ENCODE peak calls at places on chromosomes 2 and 18, in ten cellular contexts. One of them, this sample, is unnamed.

GRCh38 chr18:41391616-41392610 is 563.1 kb upstream of the PIK3C3 start:
- DNase-seq in BE2C: peak
- DNase-seq in AG04450: peak
- DNase-seq in Caco-2: peak
- DNase-seq in pancreas: peak
- DNase-seq in body of pancreas: peak
- DNase-seq in fibroblast of lung: peak
- DNase-seq in upper lobe of right lung: peak
- DNase-seq in left ventricle myocardium inferior: no peak
- DNase-seq in transverse colon: peak
- DNase-seq in this sample: no peak

GRCh38 chr18:34223893-34224422 is 755 bp downstream of the NOL4 start:
- DNase-seq in pancreas: no peak
- DNase-seq in AG04450: no peak
- DNase-seq in left ventricle myocardium inferior: no peak
- DNase-seq in upper lobe of right lung: no peak
- DNase-seq in transverse colon: no peak
- DNase-seq in fibroblast of lung: no peak
- DNase-seq in Caco-2: no peak
- DNase-seq in BE2C: no peak
- DNase-seq in body of pancreas: no peak
- DNase-seq in this sample: no peak

GRCh38 chr2:7060602-7061435 is 143.6 kb downstream of the RNF144A start:
- DNase-seq in AG04450: no peak
- DNase-seq in BE2C: no peak
- DNase-seq in transverse colon: no peak
- DNase-seq in left ventricle myocardium inferior: no peak
- DNase-seq in upper lobe of right lung: no peak
- DNase-seq in fibroblast of lung: no peak
- DNase-seq in body of pancreas: no peak
- DNase-seq in Caco-2: no peak
- DNase-seq in pancreas: no peak
- DNase-seq in this sample: no peak

GRCh38 chr18:51400721-51401120 is 203.2 kb upstream of the MEX3C start:
- DNase-seq in transverse colon: no peak
- DNase-seq in body of pancreas: no peak
- DNase-seq in BE2C: no peak
- DNase-seq in Caco-2: no peak
- DNase-seq in pancreas: no peak
- DNase-seq in left ventricle myocardium inferior: no peak
- DNase-seq in upper lobe of right lung: no peak
- DNase-seq in AG04450: no peak
- DNase-seq in fibroblast of lung: no peak
- DNase-seq in this sample: no peak

GRCh38 chr2:86011449-86011941 is 94.2 kb downstream of the POLR1A start:
- DNase-seq in body of pancreas: no peak
- DNase-seq in transverse colon: peak
- DNase-seq in BE2C: no peak
- DNase-seq in left ventricle myocardium inferior: no peak
- DNase-seq in fibroblast of lung: no peak
- DNase-seq in upper lobe of right lung: no peak
- DNase-seq in pancreas: peak
- DNase-seq in Caco-2: no peak
- DNase-seq in AG04450: no peak
- DNase-seq in this sample: no peak

GRCh38 chr2:109300582-109300981 is 171.6 kb downstream of the SH3RF3 start:
- DNase-seq in body of pancreas: no peak
- DNase-seq in left ventricle myocardium inferior: no peak
- DNase-seq in BE2C: no peak
- DNase-seq in fibroblast of lung: no peak
- DNase-seq in Caco-2: no peak
- DNase-seq in pancreas: no peak
- DNase-seq in upper lobe of right lung: no peak
- DNase-seq in transverse colon: no peak
- DNase-seq in AG04450: no peak
- DNase-seq in this sample: no peak

GRCh38 chr2:229930656-229931055 is 8.4 kb downstream of the FBXO36 start:
- DNase-seq in Caco-2: no peak
- DNase-seq in transverse colon: no peak
- DNase-seq in fibroblast of lung: no peak
- DNase-seq in pancreas: no peak
- DNase-seq in AG04450: no peak
- DNase-seq in BE2C: no peak
- DNase-seq in body of pancreas: no peak
- DNase-seq in upper lobe of right lung: no peak
- DNase-seq in left ventricle myocardium inferior: no peak
- DNase-seq in this sample: no peak

GRCh38 chr2:63189026-63189425 is 138.4 kb downstream of the OTX1 start:
- DNase-seq in AG04450: peak
- DNase-seq in transverse colon: peak
- DNase-seq in fibroblast of lung: peak
- DNase-seq in left ventricle myocardium inferior: no peak
- DNase-seq in Caco-2: peak
- DNase-seq in body of pancreas: peak
- DNase-seq in pancreas: no peak
- DNase-seq in BE2C: peak
- DNase-seq in upper lobe of right lung: no peak
- DNase-seq in this sample: no peak

GRCh38 chr2:86788881-86789686 is 1.6 kb downstream of the CD8A start:
- DNase-seq in BE2C: no peak
- DNase-seq in fibroblast of lung: no peak
- DNase-seq in upper lobe of right lung: no peak
- DNase-seq in body of pancreas: peak
- DNase-seq in pancreas: peak
- DNase-seq in transverse colon: no peak
- DNase-seq in left ventricle myocardium inferior: no peak
- DNase-seq in Caco-2: no peak
- DNase-seq in AG04450: no peak
- DNase-seq in this sample: no peak

DNA sequence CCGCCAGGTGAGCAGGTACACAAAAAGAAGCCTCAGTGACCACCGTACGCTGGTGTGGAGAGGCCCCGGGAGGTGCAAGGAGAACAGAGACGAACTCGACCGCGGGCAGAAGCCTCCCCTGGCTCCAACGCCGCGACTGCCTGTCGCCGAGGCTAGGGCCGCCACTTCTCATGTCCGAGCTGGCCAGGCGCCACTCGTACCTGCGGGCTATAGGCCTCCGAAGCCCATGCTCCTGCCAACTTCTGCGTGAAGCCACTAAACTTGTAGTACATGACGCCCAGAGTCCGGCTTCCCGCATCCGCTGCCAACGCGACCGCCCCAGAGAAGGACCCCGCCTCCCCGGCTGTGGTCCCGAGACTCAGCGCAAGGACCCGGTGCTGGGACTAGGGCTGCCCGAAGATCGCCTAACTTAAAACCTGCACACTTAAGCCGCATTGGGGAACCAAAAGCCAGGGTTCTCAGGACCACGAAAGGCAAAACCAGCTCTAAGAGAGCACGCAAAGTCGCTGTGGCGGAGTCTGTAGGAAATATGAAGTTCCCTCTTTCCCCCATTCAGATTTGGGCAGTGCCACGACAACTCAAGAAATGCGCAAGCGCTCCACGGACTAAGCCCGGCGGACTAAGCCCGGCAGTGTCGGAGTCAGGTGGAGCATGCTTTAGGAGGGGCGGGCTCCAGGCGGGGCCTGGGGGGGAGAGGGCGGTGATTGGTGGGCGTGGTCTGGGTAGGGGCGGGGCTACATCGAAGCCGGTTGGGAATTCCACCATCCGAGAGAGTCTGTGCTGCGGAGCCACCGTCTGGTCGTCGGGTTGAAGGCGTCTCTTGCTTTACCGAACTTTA is at the start of gene COX7A2L:
- DNase-seq in pancreas: peak
- DNase-seq in Caco-2: peak
- DNase-seq in fibroblast of lung: peak
- DNase-seq in AG04450: peak
- DNase-seq in BE2C: peak
- DNase-seq in body of pancreas: peak
- DNase-seq in upper lobe of right lung: peak
- DNase-seq in left ventricle myocardium inferior: peak
- DNase-seq in transverse colon: peak
- DNase-seq in this sample: peak
- TF ChIP-seq CTCF in pancreas: no peak
- TF ChIP-seq CTCF in Caco-2: peak
- TF ChIP-seq CTCF in fibroblast of lung: peak
- TF ChIP-seq CTCF in AG04450: peak
- TF ChIP-seq CTCF in BE2C: peak
- TF ChIP-seq CTCF in body of pancreas: peak
- TF ChIP-seq CTCF in upper lobe of right lung: no peak
- TF ChIP-seq CTCF in left ventricle myocardium inferior: peak
- TF ChIP-seq CTCF in transverse colon: no peak
- TF ChIP-seq CTCF in this sample: peak

GRCh38 chr2:178125125-178125524 is 12.9 kb downstream of the RBM45 start:
- DNase-seq in left ventricle myocardium inferior: no peak
- DNase-seq in AG04450: no peak
- DNase-seq in fibroblast of lung: no peak
- DNase-seq in Caco-2: no peak
- DNase-seq in transverse colon: no peak
- DNase-seq in upper lobe of right lung: no peak
- DNase-seq in BE2C: no peak
- DNase-seq in body of pancreas: no peak
- DNase-seq in pancreas: no peak
- DNase-seq in this sample: no peak

GRCh38 chr2:178123163-178123562 is 10.9 kb downstream of the RBM45 start:
- DNase-seq in pancreas: no peak
- DNase-seq in left ventricle myocardium inferior: no peak
- DNase-seq in BE2C: no peak
- DNase-seq in Caco-2: no peak
- DNase-seq in body of pancreas: no peak
- DNase-seq in transverse colon: no peak
- DNase-seq in AG04450: no peak
- DNase-seq in upper lobe of right lung: no peak
- DNase-seq in fibroblast of lung: no peak
- DNase-seq in this sample: no peak

GRCh38 chr2:178128836-178129630 is 16.8 kb downstream of the RBM45 start:
- DNase-seq in left ventricle myocardium inferior: no peak
- DNase-seq in upper lobe of right lung: no peak
- DNase-seq in body of pancreas: no peak
- DNase-seq in fibroblast of lung: peak
- DNase-seq in transverse colon: no peak
- DNase-seq in Caco-2: no peak
- DNase-seq in BE2C: no peak
- DNase-seq in pancreas: no peak
- DNase-seq in AG04450: no peak
- DNase-seq in this sample: no peak

GRCh38 chr2:178125862-178126261 is 13.6 kb downstream of the RBM45 start:
- DNase-seq in fibroblast of lung: no peak
- DNase-seq in body of pancreas: no peak
- DNase-seq in left ventricle myocardium inferior: no peak
- DNase-seq in transverse colon: no peak
- DNase-seq in upper lobe of right lung: no peak
- DNase-seq in Caco-2: no peak
- DNase-seq in BE2C: no peak
- DNase-seq in pancreas: no peak
- DNase-seq in AG04450: no peak
- DNase-seq in this sample: no peak
- H3K4me3 ChIP-seq in fibroblast of lung: no peak
- H3K4me3 ChIP-seq in body of pancreas: no peak
- H3K4me3 ChIP-seq in left ventricle myocardium inferior: no peak
- H3K4me3 ChIP-seq in transverse colon: no peak
- H3K4me3 ChIP-seq in upper lobe of right lung: no peak
- H3K4me3 ChIP-seq in Caco-2: no peak
- H3K4me3 ChIP-seq in BE2C: no peak
- H3K4me3 ChIP-seq in pancreas: no peak
- H3K4me3 ChIP-seq in AG04450: no peak
- H3K4me3 ChIP-seq in this sample: no peak

DNA sequence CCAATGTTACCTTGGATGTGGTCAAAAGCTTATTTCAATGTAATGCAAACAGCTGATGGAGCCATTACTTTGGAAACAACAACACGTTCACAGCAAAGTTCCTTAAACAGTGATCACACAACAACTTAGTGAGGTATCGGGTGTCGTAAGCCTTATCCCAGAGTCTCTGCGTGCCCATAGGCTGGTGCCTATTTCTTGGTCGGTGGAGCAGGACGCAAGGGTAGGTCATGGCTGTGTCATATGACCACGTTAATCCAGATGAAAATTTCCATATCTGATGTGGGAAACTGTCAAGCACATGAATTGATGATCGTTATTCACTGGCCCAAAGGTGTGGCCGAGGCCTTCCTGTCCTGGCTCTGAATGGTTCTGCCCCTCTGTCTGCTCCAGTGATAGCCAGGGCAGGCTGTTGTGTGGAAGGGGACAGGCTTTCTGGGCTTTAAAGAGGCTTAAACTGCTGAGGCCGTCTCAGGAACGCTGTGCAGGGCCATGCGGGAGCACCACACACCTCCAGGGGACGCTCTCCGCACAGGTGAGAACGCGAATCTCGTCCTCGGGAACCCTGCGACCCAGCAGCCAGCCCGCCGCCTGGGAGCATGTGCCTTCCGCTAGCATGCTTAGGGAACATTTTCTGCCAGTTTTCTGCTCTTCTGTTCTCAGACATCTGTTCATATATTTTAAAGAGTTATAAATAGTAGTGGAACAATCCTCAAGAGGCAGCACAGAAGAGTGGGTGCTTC is 90.6 kb downstream of the KCTD1 start:
- DNase-seq in transverse colon: no peak
- DNase-seq in left ventricle myocardium inferior: no peak
- DNase-seq in BE2C: no peak
- DNase-seq in fibroblast of lung: no peak
- DNase-seq in pancreas: no peak
- DNase-seq in Caco-2: no peak
- DNase-seq in body of pancreas: peak
- DNase-seq in upper lobe of right lung: no peak
- DNase-seq in AG04450: no peak
- DNase-seq in this sample: no peak
- TF ChIP-seq CTCF in transverse colon: no peak
- TF ChIP-seq CTCF in left ventricle myocardium inferior: peak
- TF ChIP-seq CTCF in BE2C: no peak
- TF ChIP-seq CTCF in fibroblast of lung: no peak
- TF ChIP-seq CTCF in pancreas: no peak
- TF ChIP-seq CTCF in Caco-2: no peak
- TF ChIP-seq CTCF in body of pancreas: no peak
- TF ChIP-seq CTCF in upper lobe of right lung: no peak
- TF ChIP-seq CTCF in AG04450: no peak
- TF ChIP-seq CTCF in this sample: no peak

DNA sequence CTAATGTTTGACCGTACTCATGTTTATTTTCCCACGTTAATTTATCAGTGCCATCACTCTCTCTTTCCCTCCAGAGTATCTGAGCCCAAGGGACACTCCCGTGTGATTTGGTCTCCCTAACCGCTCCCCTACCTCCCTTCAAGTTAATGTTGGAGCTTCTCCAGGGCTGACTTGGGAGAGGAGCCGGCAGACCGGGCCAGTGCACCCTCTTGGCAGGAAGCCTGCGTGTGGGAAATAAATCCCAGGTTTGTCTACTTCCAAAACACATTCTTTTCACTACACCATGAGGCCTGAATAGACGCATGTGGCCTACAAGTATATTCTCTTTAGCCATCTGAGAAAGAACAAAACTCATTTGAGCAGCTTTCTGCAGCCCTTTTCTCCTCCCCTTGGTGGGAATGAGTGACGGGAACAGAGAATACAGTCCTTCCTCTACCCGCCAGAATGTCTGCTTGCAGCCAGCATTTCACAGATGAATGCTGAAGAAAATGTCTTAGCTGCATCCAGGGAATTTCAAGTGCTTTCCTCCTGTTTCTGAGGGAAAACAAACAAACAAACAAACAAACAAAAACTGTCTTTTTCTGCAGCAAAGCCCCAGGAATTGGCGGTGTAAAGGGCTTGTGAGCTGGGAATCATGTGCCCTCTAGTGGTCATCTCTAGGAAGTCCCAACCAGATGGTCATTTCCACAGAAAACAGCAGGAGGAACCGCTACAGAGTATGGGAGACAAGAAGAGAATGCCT is 41.4 kb upstream of the DAPL1 start:
- DNase-seq in Caco-2: peak
- DNase-seq in fibroblast of lung: peak
- DNase-seq in transverse colon: peak
- DNase-seq in pancreas: no peak
- DNase-seq in BE2C: peak
- DNase-seq in AG04450: peak
- DNase-seq in left ventricle myocardium inferior: peak
- DNase-seq in body of pancreas: peak
- DNase-seq in upper lobe of right lung: no peak
- DNase-seq in this sample: peak
- H3K4me3 ChIP-seq in Caco-2: no peak
- H3K4me3 ChIP-seq in fibroblast of lung: no peak
- H3K4me3 ChIP-seq in transverse colon: no peak
- H3K4me3 ChIP-seq in pancreas: no peak
- H3K4me3 ChIP-seq in BE2C: peak
- H3K4me3 ChIP-seq in AG04450: peak
- H3K4me3 ChIP-seq in left ventricle myocardium inferior: peak
- H3K4me3 ChIP-seq in body of pancreas: no peak
- H3K4me3 ChIP-seq in upper lobe of right lung: peak
- H3K4me3 ChIP-seq in this sample: no peak